ENCODE peak calls at places on chromosomes 5 and 9, in ten cellular contexts. X is prostate gland; C is keratinocyte; R is IMR-90; D is aorta; N is A549; T is psoas muscle; S is CD8-positive, alpha-beta memory T cell; K is pancreas; I is endodermal cell. H is an unnamed sample.

GRCh38 chr9:70602364-70603019 is 188.0 kb upstream of the KLF9 start:
- DNase-seq in X (peak; percentile 71), C (peak; percentile 17), R (peak; percentile 91), D (no peak), N (peak; percentile 71), T (no peak), S (peak; percentile 54), K (peak; percentile 36), I (peak; percentile 83), H (no peak)

GRCh38 chr5:1820926-1821325 is 19.7 kb downstream of the NDUFS6 start:
- DNase-seq in X (no peak), C (no peak), R (no peak), D (no peak), N (no peak), T (no peak), S (no peak), K (no peak), I (no peak), H (no peak)

GRCh38 chr5:159441441-159441840 is 111.2 kb upstream of the IL12B start:
- DNase-seq in X (no peak), C (no peak), R (no peak), D (no peak), N (peak; percentile 58), T (no peak), S (no peak), K (no peak), I (peak; percentile 85), H (no peak)

GRCh38 chr5:103394676-103395075 is 136.1 kb downstream of the MACIR start:
- DNase-seq in X (no peak), C (no peak), R (no peak), D (no peak), N (no peak), T (no peak), S (no peak), K (no peak), I (no peak), H (no peak)

GRCh38 chr5:152632380-152632779 is 227.3 kb upstream of the NMUR2 start:
- DNase-seq in X (no peak), C (no peak), R (no peak), D (no peak), N (no peak), T (no peak), S (no peak), K (no peak), I (no peak), H (no peak)

GRCh38 chr9:107410045-107410819 is 79.3 kb downstream of the KLF4 start:
- DNase-seq in X (no peak), C (peak; percentile 25), R (no peak), D (no peak), N (no peak), T (no peak), S (no peak), K (no peak), I (no peak), H (no peak)

GRCh38 chr9:38117646-38118045 is 48.6 kb upstream of the SHB start:
- DNase-seq in X (no peak), C (no peak), R (no peak), D (no peak), N (no peak), T (no peak), S (no peak), K (no peak), I (no peak), H (no peak)

GRCh38 chr5:1727571-1727970 is 72.1 kb downstream of the MRPL36 start:
- DNase-seq in X (peak; percentile 2), C (no peak), R (no peak), D (no peak), N (no peak), T (no peak), S (peak; percentile 39), K (no peak), I (peak; percentile 44), H (peak; percentile 12)

GRCh38 chr9:114319147-114319546 is 3.8 kb upstream of the ORM1 start:
- DNase-seq in X (no peak), C (no peak), R (no peak), D (no peak), N (no peak), T (no peak), S (no peak), K (no peak), I (peak; percentile 19), H (peak; percentile 49)

GRCh38 chr5:107724642-107725041 is 53.9 kb upstream of the EFNA5 start:
- DNase-seq in X (no peak), C (no peak), R (no peak), D (no peak), N (no peak), T (no peak), S (no peak), K (no peak), I (peak; percentile 58), H (no peak)

GRCh38 chr9:99666571-99666970 is 155.1 kb upstream of the NR4A3 start:
- DNase-seq in X (no peak), C (no peak), R (no peak), D (no peak), N (no peak), T (no peak), S (no peak), K (no peak), I (no peak), H (no peak)

GRCh38 chr9:120619751-120620655 is 40.0 kb upstream of the CDK5RAP2 start:
- DNase-seq in X (peak; percentile 71), C (no peak), R (peak; percentile 74), D (no peak), N (peak; percentile 77), T (no peak), S (peak; percentile 65), K (peak; percentile 44), I (peak; percentile 80), H (no peak)

GRCh38 chr5:119328753-119329602 is 26.8 kb upstream of the TNFAIP8 start:
- DNase-seq in X (peak; percentile 77), C (no peak), R (peak; percentile 87), D (no peak), N (no peak), T (no peak), S (peak; percentile 81), K (no peak), I (no peak), H (no peak)

DNA sequence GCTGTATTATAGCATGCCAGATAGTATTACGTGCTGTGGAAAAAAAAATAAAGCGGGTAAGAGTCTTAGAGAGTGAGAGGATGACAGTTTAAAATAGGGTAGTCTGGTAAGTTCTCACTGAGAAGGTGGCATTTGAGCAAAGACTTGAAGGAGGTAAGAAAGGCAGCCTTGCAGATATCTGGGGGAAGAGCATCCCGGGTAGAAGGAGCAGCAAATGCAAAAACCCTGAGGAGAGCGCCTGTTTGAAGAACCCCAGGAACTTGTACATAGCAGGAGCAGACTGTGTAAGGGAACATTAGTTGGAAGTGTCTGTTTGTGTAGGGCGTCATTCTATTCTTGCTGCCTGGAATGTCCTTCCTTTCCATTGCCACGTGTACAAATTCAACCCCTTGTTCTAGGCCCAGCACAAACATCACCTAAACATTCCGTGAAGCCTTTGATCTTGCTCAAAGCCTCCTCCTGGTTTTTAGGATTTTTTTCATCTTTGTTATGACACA is 2.6 kb downstream of the AP3S1 start:
- DNase-seq in X (no peak), C (no peak), R (no peak), D (no peak), N (no peak), T (no peak), S (no peak), K (no peak), I (no peak), H (no peak)
- H3K27ac ChIP-seq in X (no peak overlapping the region), C (no peak overlapping the region), R (no peak overlapping the region), D (peak overlapping the region; percentile 30), N (no peak overlapping the region), T (peak overlapping the region; percentile 44), S (no peak overlapping the region), K (no peak overlapping the region), I (no peak overlapping the region), H (no peak overlapping the region)

DNA sequence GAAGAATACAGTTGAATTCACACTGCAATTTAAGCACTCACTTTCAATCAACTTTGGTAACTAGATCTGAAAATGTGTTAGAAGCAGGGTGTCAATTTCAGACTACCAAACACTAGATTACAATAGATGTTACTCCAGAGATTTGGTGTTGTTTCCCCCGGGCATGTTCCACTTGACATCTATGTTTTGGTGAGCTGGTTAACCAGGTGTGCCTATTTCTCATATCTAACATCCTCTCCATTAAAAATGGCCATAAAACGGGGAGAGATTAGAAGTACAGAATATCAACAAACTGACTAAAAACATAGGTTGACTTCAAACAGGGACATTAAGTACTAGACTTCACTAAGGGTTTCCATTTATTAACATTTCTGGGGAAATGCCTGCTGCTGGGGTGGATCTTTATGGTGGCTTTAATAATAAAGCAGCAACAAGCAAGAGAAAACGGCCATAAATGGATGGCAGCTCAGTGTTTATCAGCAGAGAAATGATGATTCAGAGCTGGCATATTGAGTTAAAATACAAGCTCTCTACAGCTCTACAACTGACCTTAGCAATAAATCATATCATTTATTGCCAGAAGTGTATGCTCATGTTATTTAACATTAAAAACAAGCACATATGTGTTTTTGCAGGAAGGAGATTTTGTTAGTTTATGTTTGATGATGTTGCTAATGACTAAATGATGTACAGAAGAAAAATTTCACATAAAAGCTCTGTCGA is 158.9 kb downstream of the SLF1 start:
- DNase-seq in X (no peak), C (no peak), R (no peak), D (no peak), N (no peak), T (no peak), S (no peak), K (no peak), I (no peak), H (no peak)
- H3K4me1 ChIP-seq in X (no peaks in the 10 kb centered on the region), C (no peaks in the 10 kb centered on the region), R (no peaks in the 10 kb centered on the region), D (no peaks in the 10 kb centered on the region), N (no peaks in the 10 kb centered on the region), T (no peaks in the 10 kb centered on the region), S (no peaks in the 10 kb centered on the region), K (no peaks in the 10 kb centered on the region), I (peaks cover 6% of the 10 kb centered on the region), H (no peaks in the 10 kb centered on the region)

DNA sequence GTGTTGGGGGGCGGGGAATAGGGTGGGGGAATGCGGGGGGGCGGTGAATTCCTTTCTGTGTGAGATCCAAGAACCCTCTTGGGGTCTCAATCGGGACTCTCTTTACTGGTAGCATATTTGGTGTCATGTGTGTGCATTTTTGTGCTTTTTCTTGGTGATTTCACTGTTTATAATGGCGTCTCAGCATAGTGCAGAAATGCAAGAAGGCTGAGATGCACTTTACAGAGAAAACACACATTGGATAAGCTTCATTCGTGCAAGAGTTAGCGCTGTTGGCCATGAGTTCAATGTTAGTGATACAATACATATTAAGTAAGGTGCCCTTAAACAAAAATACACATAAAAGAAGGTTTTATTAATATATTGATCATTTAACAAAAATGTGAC is 771 bp upstream of the ENTPD8 start:
- DNase-seq in X (no peak), C (no peak), R (no peak), D (peak; percentile 12), N (no peak), T (no peak), S (no peak), K (no peak), I (no peak), H (no peak)
- H3K27ac ChIP-seq in X (no peak overlapping the region), C (no peak overlapping the region), R (no peak overlapping the region), D (no peak overlapping the region), N (peak overlapping the region; percentile 81), T (no peak overlapping the region), S (no peak overlapping the region), K (no peak overlapping the region), I (no peak overlapping the region), H (no peak overlapping the region)

DNA sequence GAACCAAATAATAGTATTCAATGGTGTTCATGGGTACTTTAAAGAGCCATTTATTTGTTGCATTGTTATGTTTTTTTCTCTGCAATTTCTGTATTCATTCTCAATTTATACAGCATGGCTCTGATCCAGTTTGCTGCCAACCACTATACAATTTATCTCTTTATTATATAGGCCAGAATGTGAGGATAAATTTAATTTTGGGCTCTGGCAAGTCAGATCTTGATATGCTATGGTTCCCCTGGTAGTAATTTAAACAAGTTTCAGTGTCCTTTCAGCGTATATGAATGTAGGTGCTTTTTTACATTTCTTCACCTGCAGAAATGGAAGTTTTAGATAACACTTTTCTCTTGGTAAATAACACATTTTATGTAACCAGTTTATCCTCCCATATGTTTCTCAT is 1118.0 kb upstream of the SEMA6A start:
- DNase-seq in X (no peak), C (no peak), R (no peak), D (no peak), N (no peak), T (no peak), S (no peak), K (no peak), I (no peak), H (no peak)
- H3K4me1 ChIP-seq in X (no peaks in the 10 kb centered on the region), C (no peaks in the 10 kb centered on the region), R (no peaks in the 10 kb centered on the region), D (no peaks in the 10 kb centered on the region), N (no peaks in the 10 kb centered on the region), T (no peaks in the 10 kb centered on the region), S (no peaks in the 10 kb centered on the region), K (no peaks in the 10 kb centered on the region), I (no peaks in the 10 kb centered on the region), H (no peaks in the 10 kb centered on the region)